ENCODE peak calls at places on chromosomes 1 and 21, in eight cellular contexts. X is AG09319, C is AG04450, D is bronchial epithelial cell, P is fibroblast of lung, E is BJ, W is Caco-2, F is psoas muscle. R is an unnamed sample.

GRCh38 chr1:10677508-10678364 is 118.7 kb downstream of the CASZ1 start:
- DNase-seq in W (no peak), F (no peak), E (no peak), X (no peak), D (no peak), P (no peak), C (no peak), R (no peak)

GRCh38 chr1:212595787-212596714 is 12.5 kb upstream of the ATF3 start:
- DNase-seq in D (peak), X (peak), C (peak), F (no peak), E (peak), P (peak), W (peak), R (peak)

GRCh38 chr1:77989762-77990161 is 10.9 kb upstream of the FUBP1 start:
- DNase-seq in X (no peak), E (no peak), P (no peak), F (no peak), C (no peak), D (no peak), W (no peak), R (no peak)

GRCh38 chr1:153805042-153805745 is 30.0 kb downstream of the SLC27A3 start:
- DNase-seq in D (peak), W (no peak), X (peak), E (peak), P (peak), F (peak), C (peak), R (peak)

GRCh38 chr1:156004843-156005593 is 15.7 kb downstream of the SSR2 start:
- DNase-seq in W (no peak), C (no peak), F (no peak), X (no peak), D (no peak), E (no peak), P (no peak), R (no peak)

GRCh38 chr1:225685476-225686176 is 32.7 kb upstream of the ENAH start:
- DNase-seq in W (no peak), X (no peak), E (no peak), F (no peak), D (no peak), C (no peak), P (peak), R (no peak)

GRCh38 chr1:1622578-1623094 is 7.3 kb downstream of the MIB2 start:
- DNase-seq in D (no peak), C (no peak), W (no peak), E (no peak), F (no peak), P (no peak), X (no peak), R (no peak)

GRCh38 chr1:57770772-57771171 is 346.9 kb upstream of the DAB1 start:
- DNase-seq in F (no peak), X (no peak), P (peak), C (no peak), W (no peak), E (no peak), D (peak), R (no peak)

GRCh38 chr1:233005703-233006102 is 55.3 kb downstream of the NTPCR start:
- DNase-seq in W (no peak), E (peak), X (no peak), P (peak), C (peak), D (no peak), F (no peak), R (peak)

GRCh38 chr1:165259236-165259635 is 97.3 kb downstream of the LMX1A start:
- DNase-seq in P (no peak), E (no peak), F (no peak), C (no peak), X (no peak), D (no peak), W (no peak), R (no peak)

GRCh38 chr1:117967900-117968299 is 38.4 kb downstream of the WDR3 start:
- DNase-seq in D (peak), X (no peak), W (no peak), C (no peak), F (no peak), E (no peak), P (peak), R (no peak)

GRCh38 chr1:97137862-97138514 is 416.4 kb downstream of the PTBP2 start:
- DNase-seq in W (peak), F (no peak), D (peak), P (peak), X (peak), E (no peak), C (no peak), R (no peak)

GRCh38 chr1:106793686-106794085 is 262.8 kb upstream of the PRMT6 start:
- DNase-seq in F (no peak), D (no peak), P (no peak), W (no peak), E (no peak), C (no peak), X (no peak), R (no peak)

DNA sequence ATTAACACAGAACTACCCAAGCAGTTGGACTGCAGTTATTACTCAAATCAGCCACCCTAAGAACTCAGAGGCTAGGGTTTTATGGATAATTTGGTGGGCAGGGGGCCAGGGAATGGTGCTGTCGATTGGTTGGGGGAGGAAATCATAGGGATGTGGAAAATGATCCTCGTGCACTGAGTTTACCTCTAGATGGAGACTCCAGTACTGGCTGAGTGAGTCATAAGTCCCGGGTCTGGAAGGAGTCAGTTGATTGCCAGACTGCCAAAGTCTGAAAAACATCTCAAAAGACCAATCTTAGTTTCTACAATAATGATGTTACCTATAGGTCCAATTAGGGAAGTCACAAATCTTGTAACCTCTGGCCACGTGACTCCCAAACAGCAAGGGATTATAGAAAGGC is 257.5 kb upstream of the PRMT6 start:
- DNase-seq in X (no peak), W (no peak), D (peak), E (no peak), F (no peak), C (no peak), P (peak), R (peak)
- TF ChIP-seq CTCF in X (no peak), W (no peak), D (no peak), E (no peak), F (no peak), C (no peak), P (peak), R (peak)

DNA sequence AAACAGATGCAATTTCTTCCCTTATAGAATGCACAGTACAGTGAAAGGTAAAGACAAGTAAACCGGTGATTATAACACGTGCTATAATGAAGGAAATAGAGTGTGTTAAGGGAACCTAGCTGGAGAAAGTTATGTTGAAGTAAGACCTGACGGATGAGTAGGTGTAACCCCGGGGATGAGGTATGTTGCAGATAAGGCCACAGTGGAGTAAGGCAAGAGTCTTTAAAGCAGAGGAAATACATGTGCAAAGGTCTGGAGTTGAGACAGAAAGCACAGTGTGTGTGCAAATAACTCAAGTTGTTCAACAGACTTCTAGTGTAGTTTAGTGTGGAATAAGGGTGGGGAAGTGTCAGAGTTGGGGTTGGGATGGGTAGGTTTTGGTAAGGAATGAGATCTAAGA is 2.9 kb downstream of the DBT start:
- DNase-seq in E (no peak), C (no peak), W (no peak), P (no peak), D (no peak), X (no peak), F (no peak), R (no peak)
- TF ChIP-seq CTCF in E (no peak), C (no peak), W (no peak), P (no peak), D (no peak), X (no peak), F (no peak), R (no peak)

DNA sequence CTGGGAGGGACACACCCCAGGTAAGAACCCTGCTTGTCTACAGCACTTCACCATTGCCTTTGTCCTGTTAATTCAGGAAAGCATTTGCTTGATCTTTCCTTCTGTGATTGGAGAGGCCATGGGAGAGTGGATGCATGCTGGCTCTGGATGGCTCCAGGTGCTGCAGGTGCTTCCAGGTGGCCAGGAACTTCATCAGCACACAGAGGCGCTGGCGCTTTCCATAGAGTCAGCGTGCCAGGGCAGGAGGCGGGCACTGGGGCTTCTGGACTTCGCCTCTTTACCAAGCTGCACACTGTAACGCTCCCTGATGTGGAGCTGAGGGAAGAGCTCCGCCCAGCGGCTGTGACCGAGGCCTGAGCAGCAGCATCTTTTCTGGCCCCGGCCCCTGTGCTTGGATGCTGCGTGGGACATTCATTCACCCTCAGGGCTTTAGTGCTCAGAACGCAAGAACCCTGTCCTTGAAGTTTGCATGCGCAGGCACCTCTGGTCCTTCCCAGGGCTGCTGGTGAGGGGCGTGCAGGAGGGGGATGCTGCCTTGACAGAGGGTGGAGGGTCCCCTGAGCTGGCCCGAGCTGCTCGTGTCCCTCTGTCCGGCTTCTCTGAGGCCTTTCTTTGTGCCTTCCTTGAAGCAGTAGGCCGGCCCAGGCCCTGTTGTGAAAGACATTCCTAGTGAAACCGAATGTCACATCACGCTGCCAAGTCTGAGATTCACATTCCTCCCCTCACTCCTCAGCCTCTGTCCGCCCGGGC is 1.6 kb upstream of the MX2 start:
- DNase-seq in E (peak), W (no peak), P (peak), D (peak), F (peak), X (no peak), C (peak), R (no peak)
- TF ChIP-seq CTCF in E (peak), W (no peak), P (no peak), D (peak), F (no peak), X (peak), C (peak), R (no peak)

DNA sequence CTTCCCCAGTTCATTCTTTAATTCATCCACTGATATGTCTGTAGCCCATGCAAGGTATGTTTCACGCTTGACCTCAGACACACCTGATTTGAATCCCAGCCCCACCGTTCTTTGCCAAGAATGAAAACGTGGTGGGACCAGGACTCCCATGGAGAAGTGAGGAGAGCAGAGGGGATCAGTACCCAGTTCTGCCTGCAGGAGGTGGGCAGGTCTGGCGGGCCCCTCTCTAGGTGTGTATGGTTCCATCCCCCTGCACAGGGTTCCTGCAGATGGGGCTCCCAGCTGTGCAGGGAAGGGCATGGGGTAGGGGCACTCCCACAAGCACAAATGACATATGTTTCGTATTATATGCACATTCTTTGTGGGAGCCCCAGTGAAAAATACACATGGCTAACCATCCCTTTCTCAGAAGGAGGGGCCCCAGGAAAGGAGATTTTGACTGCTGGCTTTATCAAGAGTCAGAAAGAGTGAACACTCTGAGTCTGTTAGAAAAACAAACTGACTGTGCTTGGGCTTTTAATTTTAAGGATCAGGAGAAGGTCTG is 144.6 kb downstream of the PLPP3 start:
- DNase-seq in X (no peak), E (no peak), W (peak), F (no peak), C (no peak), P (no peak), D (no peak), R (no peak)
- TF ChIP-seq CTCF in X (no peak), E (peak), W (no peak), F (no peak), C (peak), P (no peak), D (no peak), R (peak)

GRCh38 chr1:2802421-2802961 is 998 bp upstream of the TTC34 start:
- DNase-seq in D (no peak), F (peak), E (no peak), W (no peak), X (no peak), C (no peak), P (no peak), R (no peak)

GRCh38 chr1:2801046-2801445 is 447 bp downstream of the TTC34 start:
- DNase-seq in X (no peak), E (no peak), C (no peak), W (no peak), F (peak), D (no peak), P (no peak), R (no peak)

GRCh38 chr1:2803086-2803930 is 1.8 kb upstream of the TTC34 start:
- DNase-seq in P (no peak), D (no peak), C (no peak), F (peak), W (no peak), X (no peak), E (no peak), R (no peak)

GRCh38 chr1:2800664-2801045 is 838 bp downstream of the TTC34 start:
- DNase-seq in W (no peak), E (no peak), D (no peak), P (no peak), X (no peak), F (no peak), C (no peak), R (no peak)

DNA sequence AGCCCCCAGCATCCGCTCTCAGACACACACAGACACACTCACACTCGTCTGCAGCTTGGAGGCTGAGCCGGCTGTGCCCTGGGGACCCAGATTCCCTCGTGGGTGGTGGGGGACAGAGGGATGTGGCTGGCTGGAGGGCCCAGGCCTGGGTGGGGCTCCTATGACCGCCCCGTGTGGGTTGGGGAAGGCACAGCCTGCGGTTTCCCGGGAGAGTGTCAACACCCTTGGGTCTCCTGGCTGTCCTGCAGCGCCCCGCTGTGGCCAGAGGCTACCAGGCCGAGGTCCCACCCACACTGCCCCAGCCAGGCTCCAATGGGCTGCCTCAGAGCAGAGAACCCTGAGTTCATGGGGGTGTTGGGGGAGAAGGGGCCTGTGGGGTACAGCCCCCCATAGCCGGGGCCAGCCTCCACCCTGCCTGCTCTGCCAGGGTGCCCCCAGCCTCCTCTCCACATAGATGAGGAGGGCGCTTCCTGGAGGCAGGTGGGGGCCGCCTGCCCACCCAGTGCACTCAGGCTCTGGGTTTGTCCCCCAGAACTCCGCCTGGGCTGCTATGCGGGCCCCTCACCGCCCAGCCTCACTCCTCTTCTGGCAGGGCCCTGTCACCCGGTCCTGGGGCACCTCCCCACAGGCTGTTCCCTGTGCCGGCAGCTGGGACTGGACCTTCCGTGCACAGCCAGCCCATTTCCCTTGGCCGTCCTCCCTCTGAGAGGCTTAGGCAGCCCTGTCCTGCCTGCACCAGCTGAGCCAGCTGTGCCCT is at the start of gene TTC34:
- DNase-seq in E (no peak), X (no peak), W (no peak), C (no peak), P (no peak), F (peak), D (no peak), R (no peak)
- TF ChIP-seq CTCF in E (no peak), X (no peak), W (no peak), C (no peak), P (peak), F (no peak), D (peak), R (no peak)

GRCh38 chr21:38869946-38870345 is 64.2 kb downstream of the ETS2 start:
- DNase-seq in W (no peak), E (no peak), X (no peak), C (peak), P (no peak), F (no peak), D (peak), R (no peak)
- TF ChIP-seq CTCF in W (no peak), E (peak), X (peak), C (peak), P (peak), F (no peak), D (no peak), R (peak)